ENCODE peak calls at places on chromosomes 13 and 19, in seven cellular contexts. One of them, this sample, is unnamed.

GRCh38 chr13:41019578-41020347 is 647 bp upstream of the ELF1 start:
- DNase-seq in body of pancreas: no peak
- DNase-seq in stimulated activated CD4-positive, alpha-beta T cell treated with anti-CD3 and anti-CD28 coated beads, Interleukin-1b, Interleukin-23, amount 100 ng/mL, for 1 hour: no peak
- DNase-seq in left ventricle myocardium inferior: no peak
- DNase-seq in cardiac fibroblast: no peak
- DNase-seq in PC-3: no peak
- DNase-seq in GM18507: no peak
- DNase-seq in this sample: no peak

GRCh38 chr13:95050800-95051620 is 250.2 kb downstream of the ABCC4 start:
- DNase-seq in body of pancreas: no peak
- DNase-seq in stimulated activated CD4-positive, alpha-beta T cell treated with anti-CD3 and anti-CD28 coated beads, Interleukin-1b, Interleukin-23, amount 100 ng/mL, for 1 hour: no peak
- DNase-seq in left ventricle myocardium inferior: no peak
- DNase-seq in cardiac fibroblast: no peak
- DNase-seq in PC-3: no peak
- DNase-seq in GM18507: no peak
- DNase-seq in this sample: no peak

GRCh38 chr19:31511098-31511497 is 161.9 kb upstream of the TSHZ3 start:
- DNase-seq in body of pancreas: no peak
- DNase-seq in stimulated activated CD4-positive, alpha-beta T cell treated with anti-CD3 and anti-CD28 coated beads, Interleukin-1b, Interleukin-23, amount 100 ng/mL, for 1 hour: no peak
- DNase-seq in left ventricle myocardium inferior: no peak
- DNase-seq in cardiac fibroblast: no peak
- DNase-seq in PC-3: no peak
- DNase-seq in GM18507: no peak
- DNase-seq in this sample: no peak

GRCh38 chr13:111577429-111577828 is 257.0 kb downstream of the TEX29 start:
- DNase-seq in body of pancreas: no peak
- DNase-seq in stimulated activated CD4-positive, alpha-beta T cell treated with anti-CD3 and anti-CD28 coated beads, Interleukin-1b, Interleukin-23, amount 100 ng/mL, for 1 hour: no peak
- DNase-seq in left ventricle myocardium inferior: no peak
- DNase-seq in cardiac fibroblast: no peak
- DNase-seq in PC-3: no peak
- DNase-seq in GM18507: no peak
- DNase-seq in this sample: no peak

GRCh38 chr19:58395220-58395978 is at the start of gene RNF225:
- DNase-seq in body of pancreas: peak; percentile 43
- DNase-seq in stimulated activated CD4-positive, alpha-beta T cell treated with anti-CD3 and anti-CD28 coated beads, Interleukin-1b, Interleukin-23, amount 100 ng/mL, for 1 hour: no peak
- DNase-seq in left ventricle myocardium inferior: no peak
- DNase-seq in cardiac fibroblast: no peak
- DNase-seq in PC-3: peak; percentile 83
- DNase-seq in GM18507: no peak
- DNase-seq in this sample: no peak

GRCh38 chr19:33797821-33798633 is 1.4 kb downstream of the KCTD15 start:
- DNase-seq in body of pancreas: peak; percentile 70
- DNase-seq in stimulated activated CD4-positive, alpha-beta T cell treated with anti-CD3 and anti-CD28 coated beads, Interleukin-1b, Interleukin-23, amount 100 ng/mL, for 1 hour: no peak
- DNase-seq in left ventricle myocardium inferior: peak; percentile 79
- DNase-seq in cardiac fibroblast: peak; percentile 66
- DNase-seq in PC-3: no peak
- DNase-seq in GM18507: no peak
- DNase-seq in this sample: peak; percentile 74

GRCh38 chr13:76795701-76796695 is 90.2 kb downstream of the KCTD12 start:
- DNase-seq in body of pancreas: no peak
- DNase-seq in stimulated activated CD4-positive, alpha-beta T cell treated with anti-CD3 and anti-CD28 coated beads, Interleukin-1b, Interleukin-23, amount 100 ng/mL, for 1 hour: no peak
- DNase-seq in left ventricle myocardium inferior: no peak
- DNase-seq in cardiac fibroblast: no peak
- DNase-seq in PC-3: peak; percentile 55
- DNase-seq in GM18507: no peak
- DNase-seq in this sample: no peak

GRCh38 chr19:51375504-51376221 is 3.2 kb upstream of the NKG7 start:
- DNase-seq in body of pancreas: no peak
- DNase-seq in stimulated activated CD4-positive, alpha-beta T cell treated with anti-CD3 and anti-CD28 coated beads, Interleukin-1b, Interleukin-23, amount 100 ng/mL, for 1 hour: no peak
- DNase-seq in left ventricle myocardium inferior: no peak
- DNase-seq in cardiac fibroblast: no peak
- DNase-seq in PC-3: no peak
- DNase-seq in GM18507: no peak
- DNase-seq in this sample: no peak

GRCh38 chr13:64684685-64685431 is 2545.3 kb downstream of the PCDH9 start:
- DNase-seq in body of pancreas: no peak
- DNase-seq in stimulated activated CD4-positive, alpha-beta T cell treated with anti-CD3 and anti-CD28 coated beads, Interleukin-1b, Interleukin-23, amount 100 ng/mL, for 1 hour: no peak
- DNase-seq in left ventricle myocardium inferior: no peak
- DNase-seq in cardiac fibroblast: peak; percentile 34
- DNase-seq in PC-3: no peak
- DNase-seq in GM18507: no peak
- DNase-seq in this sample: no peak

GRCh38 chr19:45331411-45331810 is 8.7 kb upstream of the CKM start:
- DNase-seq in body of pancreas: no peak
- DNase-seq in stimulated activated CD4-positive, alpha-beta T cell treated with anti-CD3 and anti-CD28 coated beads, Interleukin-1b, Interleukin-23, amount 100 ng/mL, for 1 hour: no peak
- DNase-seq in left ventricle myocardium inferior: no peak
- DNase-seq in cardiac fibroblast: no peak
- DNase-seq in PC-3: no peak
- DNase-seq in GM18507: no peak
- DNase-seq in this sample: no peak

GRCh38 chr19:11279505-11280236 is 16.3 kb upstream of the TSPAN16 start:
- DNase-seq in body of pancreas: no peak
- DNase-seq in stimulated activated CD4-positive, alpha-beta T cell treated with anti-CD3 and anti-CD28 coated beads, Interleukin-1b, Interleukin-23, amount 100 ng/mL, for 1 hour: no peak
- DNase-seq in left ventricle myocardium inferior: no peak
- DNase-seq in cardiac fibroblast: no peak
- DNase-seq in PC-3: no peak
- DNase-seq in GM18507: no peak
- DNase-seq in this sample: no peak

GRCh38 chr19:31629936-31630335 is 280.7 kb upstream of the TSHZ3 start:
- DNase-seq in body of pancreas: no peak
- DNase-seq in stimulated activated CD4-positive, alpha-beta T cell treated with anti-CD3 and anti-CD28 coated beads, Interleukin-1b, Interleukin-23, amount 100 ng/mL, for 1 hour: no peak
- DNase-seq in left ventricle myocardium inferior: no peak
- DNase-seq in cardiac fibroblast: no peak
- DNase-seq in PC-3: no peak
- DNase-seq in GM18507: no peak
- DNase-seq in this sample: no peak

GRCh38 chr13:48220592-48221300 is 12.3 kb upstream of the ITM2B start:
- DNase-seq in body of pancreas: no peak
- DNase-seq in stimulated activated CD4-positive, alpha-beta T cell treated with anti-CD3 and anti-CD28 coated beads, Interleukin-1b, Interleukin-23, amount 100 ng/mL, for 1 hour: no peak
- DNase-seq in left ventricle myocardium inferior: no peak
- DNase-seq in cardiac fibroblast: no peak
- DNase-seq in PC-3: no peak
- DNase-seq in GM18507: no peak
- DNase-seq in this sample: no peak

GRCh38 chr13:30713133-30713532 is 22.2 kb upstream of the ALOX5AP start:
- DNase-seq in body of pancreas: peak; percentile 70
- DNase-seq in stimulated activated CD4-positive, alpha-beta T cell treated with anti-CD3 and anti-CD28 coated beads, Interleukin-1b, Interleukin-23, amount 100 ng/mL, for 1 hour: no peak
- DNase-seq in left ventricle myocardium inferior: no peak
- DNase-seq in cardiac fibroblast: no peak
- DNase-seq in PC-3: no peak
- DNase-seq in GM18507: no peak
- DNase-seq in this sample: peak; percentile 35

GRCh38 chr13:112719016-112719415 is 29.2 kb downstream of the ATP11A start:
- DNase-seq in body of pancreas: no peak
- DNase-seq in stimulated activated CD4-positive, alpha-beta T cell treated with anti-CD3 and anti-CD28 coated beads, Interleukin-1b, Interleukin-23, amount 100 ng/mL, for 1 hour: no peak
- DNase-seq in left ventricle myocardium inferior: no peak
- DNase-seq in cardiac fibroblast: no peak
- DNase-seq in PC-3: no peak
- DNase-seq in GM18507: no peak
- DNase-seq in this sample: no peak

GRCh38 chr19:50492303-50493052 is 15.8 kb upstream of the GARIN5A start:
- DNase-seq in body of pancreas: no peak
- DNase-seq in stimulated activated CD4-positive, alpha-beta T cell treated with anti-CD3 and anti-CD28 coated beads, Interleukin-1b, Interleukin-23, amount 100 ng/mL, for 1 hour: no peak
- DNase-seq in left ventricle myocardium inferior: no peak
- DNase-seq in cardiac fibroblast: no peak
- DNase-seq in PC-3: peak; percentile 27
- DNase-seq in GM18507: no peak
- DNase-seq in this sample: no peak

GRCh38 chr13:30585748-30586262 is 31.9 kb upstream of the USPL1 start:
- DNase-seq in body of pancreas: no peak
- DNase-seq in stimulated activated CD4-positive, alpha-beta T cell treated with anti-CD3 and anti-CD28 coated beads, Interleukin-1b, Interleukin-23, amount 100 ng/mL, for 1 hour: no peak
- DNase-seq in left ventricle myocardium inferior: no peak
- DNase-seq in cardiac fibroblast: peak; percentile 69
- DNase-seq in PC-3: peak; percentile 89
- DNase-seq in GM18507: no peak
- DNase-seq in this sample: no peak

GRCh38 chr19:17114414-17114831 is 38.8 kb downstream of the MYO9B start:
- DNase-seq in body of pancreas: no peak
- DNase-seq in stimulated activated CD4-positive, alpha-beta T cell treated with anti-CD3 and anti-CD28 coated beads, Interleukin-1b, Interleukin-23, amount 100 ng/mL, for 1 hour: no peak
- DNase-seq in left ventricle myocardium inferior: no peak
- DNase-seq in cardiac fibroblast: no peak
- DNase-seq in PC-3: peak; percentile 44
- DNase-seq in GM18507: no peak
- DNase-seq in this sample: no peak

GRCh38 chr19:5694167-5694951 is 4.3 kb downstream of the RPL36 start:
- DNase-seq in body of pancreas: no peak
- DNase-seq in stimulated activated CD4-positive, alpha-beta T cell treated with anti-CD3 and anti-CD28 coated beads, Interleukin-1b, Interleukin-23, amount 100 ng/mL, for 1 hour: no peak
- DNase-seq in left ventricle myocardium inferior: no peak
- DNase-seq in cardiac fibroblast: no peak
- DNase-seq in PC-3: no peak
- DNase-seq in GM18507: no peak
- DNase-seq in this sample: peak; percentile 32

GRCh38 chr19:48169585-48169973 is 565 bp downstream of the LIG1 start:
- DNase-seq in body of pancreas: peak; percentile 87
- DNase-seq in stimulated activated CD4-positive, alpha-beta T cell treated with anti-CD3 and anti-CD28 coated beads, Interleukin-1b, Interleukin-23, amount 100 ng/mL, for 1 hour: peak; percentile 93
- DNase-seq in left ventricle myocardium inferior: peak; percentile 64
- DNase-seq in cardiac fibroblast: peak; percentile 71
- DNase-seq in PC-3: peak; percentile 66
- DNase-seq in GM18507: peak; percentile 93
- DNase-seq in this sample: peak; percentile 91

GRCh38 chr19:14073925-14074838 is 1.6 kb downstream of the MISP3 start:
- DNase-seq in body of pancreas: no peak
- DNase-seq in stimulated activated CD4-positive, alpha-beta T cell treated with anti-CD3 and anti-CD28 coated beads, Interleukin-1b, Interleukin-23, amount 100 ng/mL, for 1 hour: no peak
- DNase-seq in left ventricle myocardium inferior: no peak
- DNase-seq in cardiac fibroblast: no peak
- DNase-seq in PC-3: peak; percentile 46
- DNase-seq in GM18507: no peak
- DNase-seq in this sample: peak; percentile 77

This sample was measured in left colon.